ENCODE peak calls at places on chromosomes 16 and 17, in six cellular contexts. W, U, G, S, J and O are unnamed samples.

GRCh38 chr16:47018223-47018891 is 44.9 kb upstream of the DNAJA2 start:
- DNase-seq in S (peak), U (peak), W (peak), G (peak), J (no peak), O (peak)

GRCh38 chr17:57987582-57988300 is at the start of gene VEZF1:
- DNase-seq in W (peak), G (peak), S (peak), U (peak), J (no peak), O (peak)

GRCh38 chr16:80065565-80065964 is 465.0 kb upstream of the MAF start:
- DNase-seq in G (no peak), W (no peak), U (peak), S (no peak), J (no peak), O (no peak)

GRCh38 chr17:1720856-1721386 is 3.6 kb upstream of the WDR81 start:
- DNase-seq in G (no peak), S (peak), J (no peak), U (peak), W (peak), O (peak)

GRCh38 chr17:76439314-76439928 is 13.5 kb downstream of the UBE2O start:
- DNase-seq in J (no peak), U (no peak), S (no peak), W (no peak), G (no peak), O (no peak)

GRCh38 chr16:66899945-66900688 is 18.6 kb downstream of the CDH16 start:
- DNase-seq in J (no peak), U (no peak), G (no peak), S (peak), W (peak), O (no peak)

GRCh38 chr17:48871035-48871550 is 21.5 kb upstream of the ATP5MC1 start:
- DNase-seq in W (no peak), S (no peak), U (no peak), G (no peak), J (no peak), O (no peak)

GRCh38 chr17:83107656-83108048 is 28.2 kb downstream of the METRNL start:
- DNase-seq in W (no peak), S (no peak), G (no peak), J (no peak), U (no peak), O (no peak)

GRCh38 chr17:8436169-8436932 is 667 bp downstream of the NDEL1 start:
- DNase-seq in U (peak), S (peak), J (no peak), G (peak), W (peak), O (peak)

GRCh38 chr17:15321556-15322250 is 19.7 kb downstream of the TEKT3 start:
- DNase-seq in S (no peak), J (no peak), G (no peak), U (no peak), W (peak), O (no peak)

GRCh38 chr17:61837175-61838051 is 25.9 kb downstream of the BRIP1 start:
- DNase-seq in U (peak), S (peak), G (peak), J (no peak), W (peak), O (no peak)

GRCh38 chr17:2508035-2508434 is 3.7 kb downstream of the METTL16 start:
- DNase-seq in S (no peak), U (no peak), J (no peak), W (no peak), G (no peak), O (no peak)

GRCh38 chr17:64773836-64774761 is 112.0 kb upstream of the SMURF2 start:
- DNase-seq in W (peak), U (peak), S (peak), J (peak), G (no peak), O (peak)

GRCh38 chr16:81885976-81886586 is 107.0 kb downstream of the PLCG2 start:
- DNase-seq in U (peak), S (peak), G (peak), W (peak), J (peak), O (peak)

GRCh38 chr17:2179615-2180295 is 123.8 kb downstream of the SMG6 start:
- DNase-seq in W (peak), S (peak), U (no peak), J (no peak), G (no peak), O (no peak)

GRCh38 chr16:85659805-85660511 is 28.8 kb downstream of the GINS2 start:
- DNase-seq in S (peak), J (peak), G (peak), U (peak), W (peak), O (peak)

GRCh38 chr17:1490643-1491405 is 1.7 kb downstream of the MYO1C start:
- DNase-seq in J (no peak), G (no peak), U (peak), S (peak), W (no peak), O (peak)

GRCh38 chr17:44383861-44384260 is 5.6 kb downstream of the ITGA2B start:
- DNase-seq in W (no peak), J (no peak), U (no peak), G (no peak), S (no peak), O (no peak)

GRCh38 chr17:59381716-59382570 is 50.5 kb downstream of the YPEL2 start:
- DNase-seq in U (no peak), G (no peak), J (no peak), S (no peak), W (no peak), O (no peak)

GRCh38 chr16:48013476-48013875 is 142.3 kb downstream of the ABCC12 start:
- DNase-seq in S (no peak), U (no peak), W (no peak), G (no peak), J (no peak), O (no peak)

GRCh38 chr17:8470447-8471047 is 34.9 kb downstream of the NDEL1 start:
- DNase-seq in U (no peak), S (no peak), J (no peak), G (no peak), W (no peak), O (peak)

GRCh38 chr17:7219434-7219811 is 213 bp downstream of the DLG4 start:
- DNase-seq in W (no peak), G (no peak), J (no peak), S (no peak), U (no peak), O (no peak)

GRCh38 chr16:78227855-78228254 is 128.4 kb downstream of the WWOX start:
- DNase-seq in G (no peak), J (no peak), S (peak), U (no peak), W (no peak), O (peak)

GRCh38 chr16:2170587-2171435 is 15.2 kb downstream of the TRAF7 start:
- DNase-seq in W (no peak), G (no peak), S (no peak), J (no peak), U (no peak), O (no peak)

GRCh38 chr17:55177159-55177913 is 87.4 kb upstream of the HLF start:
- DNase-seq in J (no peak), U (no peak), S (no peak), W (no peak), G (no peak), O (peak)

GRCh38 chr17:55846745-55847144 is 95.9 kb downstream of the PCTP start:
- DNase-seq in U (no peak), G (no peak), S (no peak), W (no peak), J (no peak), O (no peak)

GRCh38 chr17:8393470-8394231 is 4.0 kb downstream of the RNF222 start:
- DNase-seq in W (peak), G (no peak), U (peak), J (no peak), S (no peak), O (no peak)

GRCh38 chr16:25691519-25692091 is at the start of gene HS3ST4:
- DNase-seq in U (peak), J (no peak), G (peak), W (no peak), S (no peak), O (peak)

GRCh38 chr17:75154195-75155106 is at the start of gene JPT1:
- DNase-seq in J (peak), S (peak), G (peak), W (peak), U (peak), O (peak)
- H2BK120ac ChIP-seq in J (no peak), S (peak), G (no peak), W (peak), U (no peak), O (no peak)

GRCh38 chr17:81907219-81908145 is 3.7 kb downstream of the PCYT2 start:
- DNase-seq in W (no peak), U (no peak), J (no peak), S (no peak), G (no peak), O (no peak)
- H4K91ac ChIP-seq in W (no peak), U (no peak), J (no peak), S (no peak), G (no peak), O (no peak)

GRCh38 chr17:14207791-14208190 is 28.9 kb downstream of the CDRT15 start:
- DNase-seq in W (no peak), S (no peak), G (no peak), J (no peak), U (no peak), O (no peak)
- H2BK120ac ChIP-seq in W (no peak), S (no peak), G (no peak), J (no peak), U (peak), O (no peak)

GRCh38 chr16:87312008-87312407 is 5.2 kb downstream of the C16orf95 start:
- DNase-seq in U (no peak), G (no peak), W (no peak), S (no peak), J (no peak), O (no peak)
- H4K91ac ChIP-seq in U (no peak), G (no peak), W (no peak), S (no peak), J (no peak), O (no peak)

GRCh38 chr16:54287018-54287757 is 601 bp upstream of the IRX3 start:
- DNase-seq in S (no peak), U (no peak), W (no peak), G (peak), J (no peak), O (no peak)
- H2BK120ac ChIP-seq in S (no peak), U (no peak), W (no peak), G (peak), J (no peak), O (no peak)

GRCh38 chr16:51034481-51035109 is 116.5 kb downstream of the SALL1 start:
- DNase-seq in G (no peak), W (no peak), U (no peak), S (no peak), J (no peak), O (no peak)

GRCh38 chr16:51035711-51036110 is 115.4 kb downstream of the SALL1 start:
- DNase-seq in J (no peak), W (no peak), G (no peak), S (no peak), U (no peak), O (no peak)

GRCh38 chr16:51031598-51031997 is 119.5 kb downstream of the SALL1 start:
- DNase-seq in S (no peak), J (no peak), G (no peak), U (no peak), W (no peak), O (no peak)

GRCh38 chr16:51039638-51040331 is 111.3 kb downstream of the SALL1 start:
- DNase-seq in J (no peak), W (no peak), S (no peak), U (no peak), G (no peak), O (no peak)

GRCh38 chr16:51035110-51035498 is 116.0 kb downstream of the SALL1 start:
- DNase-seq in S (peak), J (no peak), U (no peak), G (no peak), W (no peak), O (no peak)
- H4K91ac ChIP-seq in S (no peak), J (no peak), U (no peak), G (no peak), W (no peak), O (no peak)

DNA sequence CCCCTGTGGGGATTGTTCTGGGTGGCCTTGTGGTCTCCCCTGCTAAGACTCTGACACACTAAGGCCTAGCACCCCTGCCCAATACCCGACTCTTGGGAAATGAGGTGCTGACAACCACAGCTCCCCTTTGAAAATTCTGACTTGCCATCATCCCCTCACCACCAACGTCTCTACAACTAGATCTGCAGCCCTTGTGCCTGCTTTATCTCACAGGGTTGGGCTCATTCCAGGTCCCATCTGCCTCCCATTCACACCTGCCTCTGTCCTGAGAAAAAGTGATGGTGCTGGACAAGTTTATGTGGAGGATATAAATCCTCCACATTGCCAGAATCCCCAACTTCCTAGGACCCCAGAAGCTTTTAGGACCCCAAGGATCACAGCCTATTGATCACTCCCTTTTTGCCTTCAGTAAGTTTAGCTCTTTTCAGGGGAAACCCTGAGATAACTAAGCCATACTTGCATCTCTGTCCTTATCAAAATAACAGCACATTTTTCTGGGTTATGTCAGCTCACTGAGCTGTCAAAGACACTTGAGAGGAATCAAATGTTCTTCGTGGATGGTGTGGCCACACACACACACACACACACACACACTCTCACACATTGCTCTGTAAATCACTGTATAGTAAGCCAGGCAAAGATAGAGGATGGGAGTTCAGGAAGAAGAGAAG is 136.8 kb upstream of the CES5A start:
- DNase-seq in S (no peak), U (no peak), G (no peak), J (no peak), W (no peak), O (no peak)
- H2BK120ac ChIP-seq in S (no peak), U (no peak), G (no peak), J (no peak), W (no peak), O (no peak)

GRCh38 chr16:8099586-8099985 is 490.7 kb downstream of the TMEM114 start:
- DNase-seq in S (no peak), G (no peak), W (no peak), J (no peak), U (no peak), O (no peak)

GRCh38 chr16:8094696-8095095 is 495.6 kb downstream of the TMEM114 start:
- DNase-seq in G (no peak), W (no peak), S (no peak), U (no peak), J (no peak), O (no peak)

GRCh38 chr16:8096211-8096610 is 494.1 kb downstream of the TMEM114 start:
- DNase-seq in S (no peak), W (no peak), U (no peak), G (no peak), J (no peak), O (no peak)
- H4K91ac ChIP-seq in S (no peak), W (no peak), U (no peak), G (no peak), J (no peak), O (no peak)

GRCh38 chr17:19456016-19456927 is 45.2 kb downstream of the RNF112 start:
- DNase-seq in U (peak), S (no peak), J (no peak), G (no peak), W (no peak), O (no peak)
- H2BK120ac ChIP-seq in U (no peak), S (no peak), J (peak), G (no peak), W (no peak), O (no peak)

GRCh38 chr17:66393038-66393437 is 90.6 kb downstream of the PRKCA start:
- DNase-seq in W (no peak), J (no peak), S (no peak), G (no peak), U (no peak), O (no peak)
- H4K91ac ChIP-seq in W (no peak), J (no peak), S (no peak), G (no peak), U (no peak), O (no peak)